ENCODE peak calls at places on chromosomes 12 and 14, in six cellular contexts. Q, R, I, O, K and M are unnamed samples.

GRCh38 chr14:66508846-66509621 is 1.1 kb downstream of the GPHN start:
- DNase-seq in O (peak; percentile 62), R (peak; percentile 55), I (peak; percentile 15), K (peak; percentile 37), Q (peak; percentile 83), M (no peak)

GRCh38 chr12:1593232-1594044 is 943 bp downstream of the FBXL14 start:
- DNase-seq in I (no peak), K (peak; percentile 20), O (peak; percentile 57), Q (peak; percentile 78), R (peak; percentile 44), M (peak; percentile 47)

GRCh38 chr12:49293056-49293956 is 1.6 kb upstream of the PRPH start:
- DNase-seq in K (no peak), I (no peak), R (no peak), Q (no peak), O (no peak), M (no peak)

GRCh38 chr12:121514184-121514742 is 66.6 kb downstream of the KDM2B start:
- DNase-seq in K (no peak), Q (peak; percentile 72), O (no peak), I (no peak), R (no peak), M (no peak)

GRCh38 chr12:116078396-116078795 is 199.1 kb downstream of the MED13L start:
- DNase-seq in Q (no peak), O (no peak), I (no peak), K (no peak), R (no peak), M (no peak)

GRCh38 chr14:87049886-87050820 is 942.8 kb downstream of the GALC start:
- DNase-seq in Q (no peak), R (no peak), I (peak; percentile 47), O (peak; percentile 0), K (peak; percentile 57), M (peak; percentile 9)

GRCh38 chr12:123433615-123434014 is 2.9 kb downstream of the RILPL2 start:
- DNase-seq in K (no peak), Q (no peak), I (no peak), R (no peak), O (no peak), M (no peak)

GRCh38 chr12:29088611-29089219 is 60.4 kb upstream of the FAR2 start:
- DNase-seq in Q (no peak), R (no peak), O (no peak), I (peak; percentile 16), K (peak; percentile 38), M (peak; percentile 50)

GRCh38 chr14:32808574-32809098 is 130.0 kb upstream of the NPAS3 start:
- DNase-seq in O (no peak), R (no peak), Q (no peak), K (no peak), I (no peak), M (no peak)

GRCh38 chr12:52829986-52830385 is 4.1 kb downstream of the KRT79 start:
- DNase-seq in I (no peak), R (no peak), K (no peak), Q (no peak), O (no peak), M (no peak)

GRCh38 chr14:98798099-98798498 is 473.9 kb downstream of the BCL11B start:
- DNase-seq in O (no peak), Q (no peak), R (no peak), K (no peak), I (no peak), M (peak; percentile 19)

GRCh38 chr14:90384543-90384911 is 12.3 kb upstream of the CALM1 start:
- DNase-seq in O (no peak), R (no peak), I (peak; percentile 46), Q (no peak), K (no peak), M (no peak)

GRCh38 chr14:34224221-34224620 is 237.8 kb downstream of the SPTSSA start:
- DNase-seq in K (no peak), O (no peak), Q (no peak), I (no peak), R (no peak), M (no peak)

GRCh38 chr12:76083246-76083735 is 1.2 kb downstream of the NAP1L1 start:
- DNase-seq in K (no peak), O (no peak), R (no peak), Q (no peak), I (no peak), M (no peak)

GRCh38 chr14:93090826-93091583 is 24.7 kb downstream of the ITPK1 start:
- DNase-seq in K (no peak), O (no peak), R (no peak), Q (no peak), I (no peak), M (no peak)

GRCh38 chr14:81315344-81315743 is 84.8 kb downstream of the STON2 start:
- DNase-seq in Q (no peak), O (no peak), K (no peak), I (no peak), R (no peak), M (no peak)

GRCh38 chr12:116838395-116838794 is 42.8 kb downstream of the HRK start:
- DNase-seq in Q (no peak), I (no peak), O (no peak), K (no peak), R (no peak), M (no peak)

GRCh38 chr12:52896190-52897100 is 8.4 kb downstream of the KRT8 start:
- DNase-seq in I (no peak), K (no peak), Q (no peak), O (no peak), R (no peak), M (peak; percentile 67)

GRCh38 chr12:31323466-31324115 is 2.4 kb downstream of the SINHCAF start:
- DNase-seq in K (peak; percentile 34), R (no peak), Q (peak; percentile 80), O (peak; percentile 55), I (no peak), M (no peak)

GRCh38 chr12:53999596-54000104 is 311 bp upstream of the HOXC9 start:
- DNase-seq in O (no peak), I (peak; percentile 31), R (no peak), Q (no peak), K (peak; percentile 77), M (no peak)

GRCh38 chr14:92553456-92553855 is 39.9 kb downstream of the RIN3 start:
- DNase-seq in K (no peak), Q (no peak), I (peak; percentile 67), O (no peak), R (no peak), M (no peak)

GRCh38 chr14:40368314-40368713 is 936.1 kb upstream of the FBXO33 start:
- DNase-seq in Q (no peak), K (no peak), R (no peak), O (no peak), I (no peak), M (no peak)

GRCh38 chr12:121529184-121529583 is 51.6 kb downstream of the KDM2B start:
- DNase-seq in I (no peak), O (no peak), K (no peak), Q (no peak), R (no peak), M (no peak)

GRCh38 chr12:96719671-96720362 is 187.2 kb upstream of the NEDD1 start:
- DNase-seq in R (no peak), O (no peak), K (peak; percentile 18), I (peak; percentile 40), Q (peak; percentile 54), M (peak; percentile 37)

GRCh38 chr12:103085541-103085940 is 128.1 kb downstream of the ASCL1 start:
- DNase-seq in O (no peak), K (no peak), R (no peak), I (no peak), Q (peak; percentile 11), M (no peak)

GRCh38 chr14:72588521-72588920 is 305.4 kb downstream of the DPF3 start:
- DNase-seq in O (no peak), Q (no peak), K (no peak), I (no peak), R (no peak), M (no peak)

GRCh38 chr14:64683264-64683663 is 21.0 kb upstream of the PLEKHG3 start:
- DNase-seq in R (peak; percentile 58), I (no peak), Q (no peak), K (no peak), O (no peak), M (no peak)

GRCh38 chr12:49984960-49985359 is 12.2 kb downstream of the AQP6 start:
- DNase-seq in O (no peak), K (no peak), I (no peak), Q (no peak), R (no peak), M (no peak)

GRCh38 chr14:102251161-102251560 is 53.8 kb downstream of the MOK start:
- DNase-seq in Q (no peak), O (no peak), K (no peak), R (no peak), I (no peak), M (no peak)

GRCh38 chr14:105867961-105868599 is 341.7 kb downstream of the TMEM121 start:
- DNase-seq in O (no peak), K (no peak), I (no peak), R (no peak), Q (no peak), M (no peak)